ENCODE peak calls at places on chromosomes 5 and 9, in seven cellular contexts. O is activated B cell treated with CpG ODN at 0.5 μM for 24 hours, U is heart left ventricle, A is D721Med, Y is OCI-LY7, B is osteocyte, T is GM20000. J is an unnamed sample.

GRCh38 chr9:81498576-81498975 is 190.8 kb downstream of the TLE1 start:
- DNase-seq in O (no peak), U (no peak), A (no peak), Y (no peak), B (no peak), T (no peak), J (no peak)

GRCh38 chr9:36980148-36980974 is 53.7 kb downstream of the PAX5 start:
- DNase-seq in O (no peak), U (no peak), A (no peak), Y (peak), B (no peak), T (peak), J (no peak)

GRCh38 chr9:15576350-15577050 is 23.7 kb downstream of the CCDC171 start:
- DNase-seq in O (no peak), U (no peak), A (no peak), Y (no peak), B (no peak), T (no peak), J (no peak)

GRCh38 chr9:126494264-126494663 is 119.5 kb upstream of the LMX1B start:
- DNase-seq in O (no peak), U (no peak), A (no peak), Y (no peak), B (no peak), T (no peak), J (no peak)

GRCh38 chr5:6439588-6440550 is 8.8 kb upstream of the UBE2QL1 start:
- DNase-seq in O (no peak), U (no peak), A (no peak), Y (no peak), B (no peak), T (no peak), J (no peak)

GRCh38 chr5:127746756-127747155 is 43.6 kb downstream of the CCDC192 start:
- DNase-seq in O (no peak), U (no peak), A (no peak), Y (peak), B (no peak), T (peak), J (no peak)

GRCh38 chr5:1413611-1414241 is 31.5 kb downstream of the SLC6A3 start:
- DNase-seq in O (no peak), U (peak), A (no peak), Y (no peak), B (no peak), T (no peak), J (no peak)

GRCh38 chr5:6243706-6244105 is 134.6 kb downstream of the MED10 start:
- DNase-seq in O (no peak), U (no peak), A (no peak), Y (no peak), B (no peak), T (no peak), J (no peak)

GRCh38 chr9:74036549-74037231 is 460.4 kb upstream of the RORB start:
- DNase-seq in O (no peak), U (no peak), A (no peak), Y (no peak), B (no peak), T (no peak), J (no peak)

GRCh38 chr5:154818459-154819116 is 31.8 kb downstream of the FAXDC2 start:
- DNase-seq in O (no peak), U (no peak), A (no peak), Y (no peak), B (no peak), T (no peak), J (no peak)

GRCh38 chr9:88322906-88323566 is 65.2 kb upstream of the SPIN1 start:
- DNase-seq in O (no peak), U (no peak), A (no peak), Y (peak), B (no peak), T (no peak), J (no peak)

GRCh38 chr9:98263482-98264357 is 8.3 kb upstream of the TBC1D2 start:
- DNase-seq in O (peak), U (peak), A (peak), Y (peak), B (peak), T (peak), J (peak)
- TF ChIP-seq CTCF in O (peak), U (peak), A (peak), Y (peak), B (peak), T (peak), J (peak)

GRCh38 chr5:10600629-10601245 is 36.9 kb downstream of the ANKRD33B start:
- DNase-seq in O (no peak), U (no peak), A (no peak), Y (peak), B (peak), T (no peak), J (no peak)
- TF ChIP-seq CTCF in O (no peak), U (no peak), A (no peak), Y (no peak), B (no peak), T (no peak), J (no peak)

GRCh38 chr9:98484218-98484617 is 224.5 kb downstream of the GABBR2 start:
- DNase-seq in O (no peak), U (no peak), A (no peak), Y (no peak), B (no peak), T (no peak), J (no peak)
- TF ChIP-seq CTCF in O (no peak), U (no peak), A (no peak), Y (no peak), B (no peak), T (no peak), J (no peak)

GRCh38 chr5:140842798-140843733 is 2.1 kb downstream of the PCDHA8 start:
- DNase-seq in O (no peak), U (no peak), A (no peak), Y (no peak), B (no peak), T (no peak), J (no peak)

GRCh38 chr5:140835622-140836510 is 1.8 kb downstream of the PCDHA7 start:
- DNase-seq in O (no peak), U (peak), A (no peak), Y (no peak), B (no peak), T (no peak), J (no peak)

DNA sequence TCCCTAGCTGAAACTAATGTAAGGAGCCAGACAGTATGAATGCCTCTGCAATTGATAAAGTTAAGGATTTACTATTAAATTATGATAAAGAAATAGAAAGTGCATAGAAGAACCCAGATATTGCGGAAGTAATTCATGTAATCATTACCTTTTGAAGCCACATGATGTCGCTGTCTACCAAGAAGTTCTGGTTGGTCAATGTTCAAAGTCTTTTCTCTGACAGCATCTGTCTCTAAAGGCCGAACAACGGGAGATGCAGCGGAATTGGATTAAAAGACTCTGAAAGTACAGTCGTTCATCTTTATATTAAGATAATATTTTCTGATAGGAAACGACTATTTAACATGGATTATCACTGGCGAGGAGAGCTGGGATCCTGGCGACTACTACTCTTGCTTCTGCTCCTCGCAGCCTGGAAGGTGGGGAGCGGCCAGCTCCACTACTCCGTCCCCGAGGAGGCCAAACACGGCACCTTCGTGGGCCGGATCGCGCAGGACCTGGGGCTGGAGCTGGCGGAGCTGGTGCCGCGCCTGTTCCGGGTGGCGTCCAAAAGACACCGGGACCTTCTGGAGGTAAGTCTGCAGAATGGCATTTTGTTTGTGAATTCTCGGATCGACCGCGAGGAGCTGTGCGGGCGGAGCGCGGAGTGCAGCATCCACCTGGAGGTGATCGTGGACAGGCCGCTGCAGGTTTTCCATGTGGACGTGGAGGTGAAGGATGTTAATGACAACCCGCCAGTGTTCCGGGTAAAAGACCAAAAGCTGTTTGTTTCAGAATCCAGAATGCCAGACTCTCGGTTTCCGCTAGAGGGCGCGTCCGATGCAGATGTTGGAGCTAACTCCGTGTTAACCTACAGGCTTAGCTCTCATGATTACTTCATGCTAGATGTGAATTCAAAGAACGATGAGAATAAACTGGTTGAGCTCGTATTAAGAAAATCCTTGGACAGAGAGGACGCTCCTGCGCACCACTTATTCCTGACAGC is at the start of gene PCDHA8:
- DNase-seq in O (no peak), U (no peak), A (no peak), Y (peak), B (no peak), T (no peak), J (no peak)
- TF ChIP-seq CTCF in O (no peak), U (peak), A (peak), Y (peak), B (no peak), T (no peak), J (no peak)

J was measured in type B pancreatic cell.